ENCODE peak calls at places on chromosomes 1 and 21, in ten cellular contexts. W, T, P, Z, M, V, B, J, H and F are unnamed samples.

GRCh38 chr1:160739098-160739511 is at the start of gene SLAMF7:
- DNase-seq in J (no peak), P (peak; percentile 42), M (peak; percentile 82), H (no peak), V (no peak), Z (no peak), B (peak; percentile 23), T (no peak), W (peak; percentile 6), F (no peak)

GRCh38 chr1:227815468-227816409 is at the start of gene PRSS38:
- DNase-seq in Z (no peak), V (no peak), J (no peak), B (no peak), T (no peak), M (no peak), P (no peak), W (no peak), H (no peak), F (no peak)

GRCh38 chr1:3799976-3800685 is 3.8 kb upstream of the LRRC47 start:
- DNase-seq in V (no peak), T (no peak), B (no peak), J (no peak), W (no peak), P (no peak), M (no peak), H (no peak), Z (no peak), F (no peak)

GRCh38 chr1:202329891-202330290 is 11.8 kb downstream of the UBE2T start:
- DNase-seq in M (no peak), T (no peak), W (no peak), H (no peak), B (no peak), Z (no peak), J (no peak), P (no peak), V (no peak), F (no peak)

GRCh38 chr1:67980028-67980427 is 70.4 kb downstream of the DIRAS3 start:
- DNase-seq in B (no peak), V (no peak), J (no peak), Z (peak; percentile 24), W (no peak), M (peak; percentile 17), T (no peak), H (no peak), P (no peak), F (no peak)

GRCh38 chr1:104648269-104648691 is 898.6 kb downstream of the AMY1C start:
- DNase-seq in P (no peak), T (no peak), J (no peak), W (no peak), M (peak; percentile 44), B (peak; percentile 13), H (no peak), V (no peak), Z (peak; percentile 2), F (no peak)

GRCh38 chr1:65021792-65022191 is 55.4 kb upstream of the JAK1 start:
- DNase-seq in J (no peak), W (no peak), V (no peak), H (no peak), Z (no peak), T (no peak), M (no peak), P (no peak), B (no peak), F (no peak)

GRCh38 chr1:247330548-247331171 is 1.0 kb downstream of the ZNF496 start:
- DNase-seq in V (no peak), T (no peak), J (no peak), P (no peak), B (no peak), H (no peak), W (no peak), M (no peak), Z (no peak), F (no peak)

GRCh38 chr1:82578086-82578726 is 777.5 kb downstream of the ADGRL2 start:
- DNase-seq in V (no peak), T (no peak), W (no peak), M (no peak), J (no peak), B (no peak), Z (no peak), P (no peak), H (no peak), F (no peak)

GRCh38 chr21:42453301-42454220 is 42.5 kb downstream of the RSPH1 start:
- DNase-seq in W (no peak), P (no peak), M (no peak), B (peak; percentile 14), H (no peak), Z (no peak), J (no peak), V (peak; percentile 66), T (no peak), F (no peak)

GRCh38 chr1:12338017-12338416 is 108.2 kb downstream of the VPS13D start:
- DNase-seq in W (no peak), M (no peak), Z (no peak), T (no peak), H (no peak), J (no peak), P (no peak), V (no peak), B (no peak), F (no peak)

GRCh38 chr1:12338793-12339192 is 109.0 kb downstream of the VPS13D start:
- DNase-seq in J (no peak), T (no peak), M (no peak), W (no peak), Z (no peak), P (no peak), B (no peak), V (no peak), H (no peak), F (no peak)

GRCh38 chr1:12339861-12340557 is 110.2 kb downstream of the VPS13D start:
- DNase-seq in M (no peak), Z (no peak), H (no peak), J (no peak), P (no peak), V (no peak), B (peak; percentile 31), T (no peak), W (no peak), F (no peak)

GRCh38 chr1:12341667-12342066 is 111.8 kb downstream of the VPS13D start:
- DNase-seq in V (no peak), H (no peak), T (no peak), W (no peak), J (no peak), Z (no peak), P (no peak), B (no peak), M (no peak), F (no peak)

DNA sequence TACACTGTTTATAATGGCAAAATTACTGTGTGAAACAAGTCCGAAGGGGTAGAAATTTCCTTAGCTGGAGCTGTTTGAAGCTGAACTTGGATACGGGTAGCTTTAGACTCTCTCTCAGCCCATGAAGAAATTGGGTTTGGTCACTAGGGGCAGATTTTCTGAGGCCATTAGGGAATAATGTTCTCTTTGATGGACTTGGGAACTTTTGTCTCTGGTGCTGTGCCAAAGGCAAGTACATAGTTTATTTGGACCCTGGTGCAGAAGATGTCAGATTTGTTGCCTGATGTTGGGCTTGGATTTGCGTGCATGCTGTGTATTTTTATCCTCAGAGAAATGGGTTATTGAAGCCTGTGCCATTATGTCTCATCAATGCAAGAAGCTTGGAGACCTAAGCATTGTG is 109.6 kb downstream of the VPS13D start:
- DNase-seq in M (peak; percentile 31), J (no peak), T (no peak), B (no peak), V (no peak), P (no peak), Z (no peak), W (peak; percentile 61), H (no peak), F (no peak)
- TF ChIP-seq CTCF in M (peak; percentile 43), J (no peak), T (no peak), B (peak; percentile 46), V (no peak), P (no peak), Z (peak; percentile 32), W (no peak), H (no peak), F (peak; percentile 51)

GRCh38 chr1:44655609-44656008 is 18.7 kb downstream of the TMEM53 start:
- DNase-seq in T (no peak), H (no peak), B (peak; percentile 29), P (no peak), J (no peak), Z (peak; percentile 32), V (peak; percentile 17), M (peak; percentile 50), W (no peak), F (no peak)
- TF ChIP-seq CTCF in T (peak; percentile 65), H (peak; percentile 42), B (peak; percentile 88), P (peak; percentile 62), J (peak; percentile 45), Z (peak; percentile 83), V (peak; percentile 65), M (peak; percentile 88), W (peak; percentile 55), F (peak; percentile 78)

DNA sequence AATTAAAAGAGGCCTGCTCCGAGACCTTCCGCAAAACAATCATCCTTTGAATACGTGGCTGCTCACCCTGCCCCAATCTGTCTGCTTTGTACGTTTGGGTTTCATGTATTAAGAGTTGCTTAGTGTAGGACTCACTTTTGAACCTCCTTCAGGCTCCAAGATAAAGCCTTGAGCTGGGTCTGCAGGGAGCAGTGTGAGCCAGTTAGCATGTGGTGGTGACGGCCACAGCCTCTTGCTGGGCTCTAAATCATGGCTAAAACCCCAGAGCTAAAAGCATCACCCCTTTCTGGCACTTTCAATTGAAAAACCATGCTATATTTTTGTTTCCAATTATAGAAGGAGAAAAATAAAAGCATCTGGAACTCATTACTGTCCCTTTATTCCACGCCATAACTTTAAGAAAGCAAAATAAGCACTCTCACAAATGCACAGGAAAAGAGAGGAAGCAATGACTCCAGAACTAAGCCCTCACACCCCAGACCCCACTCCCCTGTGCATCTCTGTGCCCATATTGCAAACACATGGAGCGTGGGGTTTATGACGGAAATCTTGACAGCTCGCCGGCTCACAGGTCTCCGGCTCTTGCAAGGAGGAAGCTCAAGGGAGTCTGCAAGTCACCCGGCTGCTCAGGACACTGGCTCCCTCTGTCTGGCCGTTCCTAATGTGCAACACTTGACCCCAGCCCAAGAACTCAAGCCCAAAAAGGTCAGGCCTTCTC is 135.5 kb downstream of the MIS18A start:
- DNase-seq in T (peak; percentile 3), H (no peak), W (peak; percentile 14), J (peak; percentile 63), V (no peak), M (no peak), B (no peak), P (no peak), Z (no peak), F (no peak)
- TF ChIP-seq CTCF in T (no peak), H (no peak), W (no peak), J (no peak), V (no peak), M (no peak), B (no peak), P (no peak), Z (no peak), F (no peak)

DNA sequence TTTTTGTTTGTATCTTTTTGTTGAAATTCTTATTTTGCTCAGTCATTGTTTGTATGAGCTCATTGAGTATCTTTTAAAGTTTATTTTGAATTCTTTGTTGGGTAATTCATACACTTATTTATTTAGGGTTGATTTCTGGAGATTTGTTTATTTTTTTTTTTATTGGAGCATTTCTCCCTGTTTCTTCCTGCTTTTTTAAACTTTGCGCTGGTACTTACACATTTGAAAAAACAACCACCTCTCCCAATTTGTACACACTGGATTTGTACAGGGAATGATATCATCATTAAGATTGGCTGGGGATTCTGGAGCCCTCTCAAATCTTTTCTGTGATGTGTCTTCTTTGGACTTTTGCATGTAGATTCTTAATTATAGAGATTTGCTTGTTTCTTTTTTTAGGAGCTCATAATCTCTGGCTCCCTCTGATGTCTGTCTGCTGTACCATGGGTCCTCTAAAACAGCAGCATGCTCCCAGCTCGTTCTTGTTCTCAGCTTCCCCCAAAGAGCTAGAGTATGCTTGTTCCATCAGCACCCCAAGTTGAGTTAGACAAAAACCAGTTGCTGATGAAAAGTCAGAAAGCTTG is 310.7 kb downstream of the DUSP10 start:
- DNase-seq in M (no peak), V (no peak), B (peak; percentile 62), T (peak; percentile 40), H (no peak), P (no peak), Z (peak; percentile 41), W (no peak), J (no peak), F (no peak)
- TF ChIP-seq CTCF in M (peak; percentile 35), V (no peak), B (peak; percentile 48), T (peak; percentile 44), H (no peak), P (no peak), Z (peak; percentile 25), W (peak; percentile 43), J (no peak), F (no peak)